ENCODE peak calls at places on chromosomes 16 and 17, in four cellular contexts. One of them, this sample, is unnamed.

GRCh38 chr17:17890773-17891759 is 54.3 kb upstream of the SREBF1 start:
- DNase-seq in Peyer's patch: peak; percentile 75
- DNase-seq in left lung: no peak
- DNase-seq in CD4-positive, alpha-beta memory T cell: peak; percentile 30
- DNase-seq in this sample: no peak

GRCh38 chr17:1003972-1004768 is 7.2 kb downstream of the TIMM22 start:
- DNase-seq in Peyer's patch: no peak
- DNase-seq in CD4-positive, alpha-beta memory T cell: no peak
- DNase-seq in left lung: no peak
- DNase-seq in this sample: peak; percentile 45

GRCh38 chr16:14377326-14377725 is 252.7 kb downstream of the PARN start:
- DNase-seq in Peyer's patch: no peak
- DNase-seq in CD4-positive, alpha-beta memory T cell: no peak
- DNase-seq in left lung: no peak
- DNase-seq in this sample: no peak

GRCh38 chr16:52825882-52826281 is 226.8 kb downstream of the CHD9NB start:
- DNase-seq in Peyer's patch: no peak
- DNase-seq in left lung: no peak
- DNase-seq in CD4-positive, alpha-beta memory T cell: no peak
- DNase-seq in this sample: no peak

GRCh38 chr16:6106061-6106460 is 1008.5 kb upstream of the EEF2KMT start:
- DNase-seq in left lung: no peak
- DNase-seq in CD4-positive, alpha-beta memory T cell: no peak
- DNase-seq in Peyer's patch: no peak
- DNase-seq in this sample: no peak

GRCh38 chr16:73503093-73503492 is 455.2 kb upstream of the ZFHX3 start:
- DNase-seq in CD4-positive, alpha-beta memory T cell: no peak
- DNase-seq in left lung: no peak
- DNase-seq in Peyer's patch: no peak
- DNase-seq in this sample: no peak

GRCh38 chr17:72336026-72336803 is 215.4 kb downstream of the SOX9 start:
- DNase-seq in Peyer's patch: no peak
- DNase-seq in CD4-positive, alpha-beta memory T cell: no peak
- DNase-seq in left lung: no peak
- DNase-seq in this sample: peak; percentile 21

GRCh38 chr17:74354123-74354522 is 7.5 kb downstream of the BTBD17 start:
- DNase-seq in Peyer's patch: peak; percentile 57
- DNase-seq in left lung: no peak
- DNase-seq in CD4-positive, alpha-beta memory T cell: peak; percentile 54
- DNase-seq in this sample: peak; percentile 75

GRCh38 chr16:55853114-55853513 is 20.2 kb upstream of the CES1 start:
- DNase-seq in Peyer's patch: no peak
- DNase-seq in CD4-positive, alpha-beta memory T cell: no peak
- DNase-seq in left lung: no peak
- DNase-seq in this sample: no peak

GRCh38 chr17:9284884-9285283 is 263.6 kb downstream of the NTN1 start:
- DNase-seq in CD4-positive, alpha-beta memory T cell: no peak
- DNase-seq in left lung: no peak
- DNase-seq in Peyer's patch: no peak
- DNase-seq in this sample: no peak

GRCh38 chr16:72972878-72973571 is 74.9 kb downstream of the ZFHX3 start:
- DNase-seq in Peyer's patch: no peak
- DNase-seq in left lung: no peak
- DNase-seq in CD4-positive, alpha-beta memory T cell: no peak
- DNase-seq in this sample: no peak

GRCh38 chr16:83898463-83899271 is at the start of gene MLYCD:
- DNase-seq in Peyer's patch: peak; percentile 92
- DNase-seq in CD4-positive, alpha-beta memory T cell: peak; percentile 77
- DNase-seq in left lung: peak; percentile 96
- DNase-seq in this sample: peak; percentile 97

GRCh38 chr17:69954241-69954933 is 120.6 kb upstream of the KCNJ16 start:
- DNase-seq in CD4-positive, alpha-beta memory T cell: no peak
- DNase-seq in Peyer's patch: no peak
- DNase-seq in left lung: no peak
- DNase-seq in this sample: no peak

GRCh38 chr17:80847506-80848230 is 144.0 kb upstream of the CHMP6 start:
- DNase-seq in left lung: peak; percentile 61
- DNase-seq in CD4-positive, alpha-beta memory T cell: peak; percentile 49
- DNase-seq in Peyer's patch: peak; percentile 73
- DNase-seq in this sample: peak; percentile 32

GRCh38 chr16:84648595-84649510 is 542 bp downstream of the KLHL36 start:
- DNase-seq in Peyer's patch: peak; percentile 75
- DNase-seq in left lung: peak; percentile 94
- DNase-seq in CD4-positive, alpha-beta memory T cell: peak; percentile 48
- DNase-seq in this sample: peak; percentile 85

GRCh38 chr17:75693500-75694481 is 26.7 kb downstream of the SAP30BP start:
- DNase-seq in CD4-positive, alpha-beta memory T cell: no peak
- DNase-seq in Peyer's patch: no peak
- DNase-seq in left lung: no peak
- DNase-seq in this sample: peak; percentile 70

GRCh38 chr16:30186782-30187555 is 3.6 kb downstream of the CORO1A start:
- DNase-seq in Peyer's patch: peak; percentile 95
- DNase-seq in CD4-positive, alpha-beta memory T cell: peak; percentile 88
- DNase-seq in left lung: peak; percentile 94
- DNase-seq in this sample: peak; percentile 49

GRCh38 chr17:74760404-74761105 is 12.1 kb downstream of the NHERF1 start:
- DNase-seq in left lung: no peak
- DNase-seq in CD4-positive, alpha-beta memory T cell: no peak
- DNase-seq in Peyer's patch: no peak
- DNase-seq in this sample: no peak

GRCh38 chr17:7393613-7394451 is 493 bp downstream of the PLSCR3 start:
- DNase-seq in left lung: peak; percentile 81
- DNase-seq in CD4-positive, alpha-beta memory T cell: peak; percentile 53
- DNase-seq in Peyer's patch: peak; percentile 77
- DNase-seq in this sample: no peak

GRCh38 chr16:74749291-74750055 is 25.1 kb downstream of the FA2H start:
- DNase-seq in Peyer's patch: no peak
- DNase-seq in CD4-positive, alpha-beta memory T cell: no peak
- DNase-seq in left lung: no peak
- DNase-seq in this sample: no peak

GRCh38 chr17:44006581-44007345 is 2.3 kb downstream of the NAGS start:
- DNase-seq in left lung: peak; percentile 100
- DNase-seq in CD4-positive, alpha-beta memory T cell: peak; percentile 88
- DNase-seq in Peyer's patch: peak; percentile 100
- DNase-seq in this sample: peak; percentile 98
- H3K27ac ChIP-seq in left lung: peak overlapping the region; percentile 56
- H3K27ac ChIP-seq in CD4-positive, alpha-beta memory T cell: peak overlapping the region; percentile 41
- H3K27ac ChIP-seq in Peyer's patch: peak overlapping the region; percentile 63
- H3K27ac ChIP-seq in this sample: no peak overlapping the region

GRCh38 chr17:38504216-38504615 is 76.0 kb downstream of the ARHGAP23 start:
- DNase-seq in Peyer's patch: no peak
- DNase-seq in left lung: no peak
- DNase-seq in CD4-positive, alpha-beta memory T cell: no peak
- DNase-seq in this sample: no peak

GRCh38 chr17:38498353-38498752 is 70.1 kb downstream of the ARHGAP23 start:
- DNase-seq in CD4-positive, alpha-beta memory T cell: no peak
- DNase-seq in Peyer's patch: no peak
- DNase-seq in left lung: no peak
- DNase-seq in this sample: no peak
- H3K36me3 ChIP-seq in CD4-positive, alpha-beta memory T cell: no peaks in the 10 kb centered on the region
- H3K36me3 ChIP-seq in Peyer's patch: no peaks in the 10 kb centered on the region
- H3K36me3 ChIP-seq in left lung: peaks cover 72% of the 10 kb centered on the region
- H3K36me3 ChIP-seq in this sample: no peaks in the 10 kb centered on the region

DNA sequence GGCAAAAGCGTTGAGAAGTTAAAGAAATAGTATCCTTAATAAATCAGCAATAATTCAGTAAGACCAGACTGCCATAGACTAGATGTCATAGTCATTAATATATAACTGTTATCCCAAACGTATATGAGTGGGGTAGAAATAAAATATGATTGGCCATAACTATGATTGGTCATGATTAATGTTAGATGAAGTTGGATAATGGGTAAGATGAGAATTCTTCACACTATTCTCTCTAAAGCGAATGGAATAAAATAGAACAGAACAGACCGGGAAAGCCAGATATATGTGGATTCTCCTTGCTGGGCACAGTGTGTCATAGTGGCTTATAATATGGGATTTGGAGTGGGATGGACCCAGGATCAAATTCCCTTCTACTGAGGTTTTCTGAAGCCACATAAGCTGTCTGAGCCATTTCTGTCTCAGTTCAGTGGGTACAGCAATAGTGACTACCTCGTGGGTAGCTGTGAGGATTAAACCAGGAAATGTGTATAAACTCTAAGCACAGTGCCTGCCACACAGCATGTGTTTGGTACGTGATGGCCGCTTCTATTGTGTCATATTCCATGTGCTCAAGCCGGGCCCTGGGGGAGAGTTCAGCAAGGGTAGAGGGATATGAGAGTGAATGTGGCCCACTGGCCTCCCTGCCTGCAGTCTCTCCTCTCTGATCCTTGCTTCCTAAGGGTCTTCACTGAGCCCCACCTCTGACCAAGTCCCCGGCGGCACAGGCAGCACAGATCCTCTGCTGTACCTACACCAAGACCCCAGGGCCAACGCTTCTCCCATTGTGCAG is 3.6 kb downstream of the CETP start:
- DNase-seq in Peyer's patch: no peak
- DNase-seq in left lung: no peak
- DNase-seq in CD4-positive, alpha-beta memory T cell: no peak
- DNase-seq in this sample: no peak
- H3K27ac ChIP-seq in Peyer's patch: no peak overlapping the region
- H3K27ac ChIP-seq in left lung: no peak overlapping the region
- H3K27ac ChIP-seq in CD4-positive, alpha-beta memory T cell: no peak overlapping the region
- H3K27ac ChIP-seq in this sample: no peak overlapping the region

DNA sequence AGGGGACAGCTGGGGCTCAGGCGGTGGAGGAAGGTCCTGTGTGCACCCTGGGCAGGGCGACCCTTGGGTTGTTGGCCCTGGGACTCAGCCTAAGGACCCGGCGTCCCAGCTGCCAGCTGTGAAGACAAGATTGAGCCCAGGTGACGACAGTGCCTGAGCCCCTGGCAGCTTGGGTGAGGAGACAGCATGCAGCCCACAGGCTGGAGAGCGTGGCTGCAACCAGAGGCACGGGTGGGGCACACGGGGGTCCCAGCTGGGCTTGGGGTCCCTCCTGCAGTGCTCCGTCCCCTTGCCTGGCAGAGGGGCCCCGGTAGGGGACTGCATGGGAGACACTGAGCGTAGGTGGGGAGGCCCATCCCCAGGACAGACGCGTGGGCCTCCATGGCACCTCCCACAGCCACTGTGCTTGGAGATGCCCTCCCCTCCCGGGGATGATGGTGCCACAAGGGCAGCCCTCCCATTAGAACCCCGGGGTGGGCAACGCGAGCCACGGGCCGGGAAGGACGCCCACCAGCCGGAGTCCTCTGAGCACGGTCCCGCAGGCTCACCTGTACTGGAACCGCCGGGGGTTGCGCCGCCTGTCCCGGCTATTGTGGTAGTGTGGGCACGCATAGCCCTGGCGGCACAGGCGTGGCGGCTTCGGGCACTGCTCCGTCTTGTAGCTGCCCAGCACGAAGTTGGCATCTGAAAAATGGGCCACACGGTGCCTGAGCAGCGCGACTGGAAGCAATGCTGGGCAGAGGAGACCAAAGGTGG is 15.5 kb downstream of the UNKL start:
- DNase-seq in Peyer's patch: no peak
- DNase-seq in left lung: no peak
- DNase-seq in CD4-positive, alpha-beta memory T cell: no peak
- DNase-seq in this sample: no peak
- H3K36me3 ChIP-seq in Peyer's patch: no peaks in the 10 kb centered on the region
- H3K36me3 ChIP-seq in left lung: peaks cover 73% of the 10 kb centered on the region
- H3K36me3 ChIP-seq in CD4-positive, alpha-beta memory T cell: peaks cover 35% of the 10 kb centered on the region
- H3K36me3 ChIP-seq in this sample: peaks cover 37% of the 10 kb centered on the region

GRCh38 chr17:3888343-3889171 is 4.3 kb downstream of the CAMKK1 start:
- DNase-seq in left lung: no peak
- DNase-seq in Peyer's patch: peak; percentile 80
- DNase-seq in CD4-positive, alpha-beta memory T cell: no peak
- DNase-seq in this sample: no peak
- H3K27ac ChIP-seq in left lung: peak overlapping the region; percentile 33
- H3K27ac ChIP-seq in Peyer's patch: peak overlapping the region; percentile 75
- H3K27ac ChIP-seq in CD4-positive, alpha-beta memory T cell: no peak overlapping the region
- H3K27ac ChIP-seq in this sample: no peak overlapping the region

DNA sequence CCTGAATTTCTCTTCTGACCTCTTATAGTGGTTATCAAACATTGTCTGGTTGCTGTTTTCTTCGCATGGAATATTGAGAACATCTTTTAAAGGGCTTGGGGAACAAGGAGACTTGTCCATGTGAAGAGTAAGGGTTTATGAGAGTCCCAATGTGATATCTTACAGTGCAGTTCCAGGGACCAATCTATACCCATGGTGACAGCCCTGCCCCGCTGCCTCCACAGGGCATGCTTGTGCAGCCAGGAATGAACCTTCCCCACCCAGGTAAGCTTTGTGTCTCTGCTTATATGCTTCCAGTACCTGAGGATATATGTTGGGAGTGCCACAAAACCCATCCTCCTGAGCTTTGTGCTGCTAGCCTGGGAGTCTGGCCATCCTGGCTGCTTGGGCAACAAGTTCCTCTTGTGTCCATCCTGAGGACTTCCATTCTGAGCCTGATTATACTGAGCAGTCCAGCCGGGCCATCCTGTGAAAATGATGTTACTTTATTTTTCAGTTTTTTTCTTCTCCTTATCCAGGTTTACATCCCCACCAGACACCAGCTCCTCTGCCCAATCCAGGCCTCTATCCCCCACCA is 9.5 kb upstream of the RAPGEFL1 start:
- DNase-seq in CD4-positive, alpha-beta memory T cell: no peak
- DNase-seq in left lung: no peak
- DNase-seq in Peyer's patch: no peak
- DNase-seq in this sample: no peak
- H3K36me3 ChIP-seq in CD4-positive, alpha-beta memory T cell: peaks cover 80% of the 10 kb centered on the region
- H3K36me3 ChIP-seq in left lung: peaks cover 99% of the 10 kb centered on the region
- H3K36me3 ChIP-seq in Peyer's patch: peaks cover 5% of the 10 kb centered on the region
- H3K36me3 ChIP-seq in this sample: peaks cover 47% of the 10 kb centered on the region

GRCh38 chr17:57939797-57940196 is 15.4 kb downstream of the CUEDC1 start:
- DNase-seq in Peyer's patch: peak; percentile 89
- DNase-seq in CD4-positive, alpha-beta memory T cell: no peak
- DNase-seq in left lung: peak; percentile 88
- DNase-seq in this sample: no peak
- H3K27ac ChIP-seq in Peyer's patch: no peak overlapping the region
- H3K27ac ChIP-seq in CD4-positive, alpha-beta memory T cell: no peak overlapping the region
- H3K27ac ChIP-seq in left lung: no peak overlapping the region
- H3K27ac ChIP-seq in this sample: peak overlapping the region; percentile 54

This sample was measured in pancreas.